ENCODE peak calls at places on chromosome 19, in four cellular contexts. X is SK-N-DZ, N is H54, F is LHCN-M2. Y is an unnamed sample.
A peak's percentile ranks its signal among the peaks of the same experiment; 100 is the strongest.

GRCh38 chr19:13099073-13099999 is 3.3 kb downstream of the LYL1 start:
- DNase-seq in F (no peak), N (no peak), X (no peak), Y (no peak)

GRCh38 chr19:15381864-15382263 is 2.3 kb upstream of the AKAP8 start:
- DNase-seq in X (no peak), N (no peak), F (no peak), Y (no peak)

GRCh38 chr19:45336696-45337251 is 3.8 kb upstream of the KLC3 start:
- DNase-seq in N (no peak), X (no peak), F (no peak), Y (no peak)

GRCh38 chr19:34241513-34242337 is 12.6 kb upstream of the GARRE1 start:
- DNase-seq in X (no peak), N (no peak), F (peak; percentile 34), Y (peak; percentile 37)

GRCh38 chr19:44814132-44814470 is 5.2 kb downstream of the BCAM start:
- DNase-seq in N (no peak), X (no peak), F (no peak), Y (no peak)

GRCh38 chr19:2491130-2491801 is 15.3 kb downstream of the GADD45B start:
- DNase-seq in X (no peak), F (peak; percentile 91), N (peak; percentile 98), Y (peak; percentile 46)

GRCh38 chr19:5196832-5197231 is 143.8 kb downstream of the PTPRS start:
- DNase-seq in X (no peak), N (no peak), F (no peak), Y (no peak)

GRCh38 chr19:28324275-28325060 is 888.5 kb downstream of the UQCRFS1 start:
- DNase-seq in X (no peak), F (no peak), N (no peak), Y (no peak)

GRCh38 chr19:37127999-37128820 is 44.3 kb downstream of the ZNF585A start:
- DNase-seq in N (no peak), F (no peak), X (no peak), Y (no peak)

GRCh38 chr19:49436381-49437017 is 4.8 kb downstream of the SLC17A7 start:
- DNase-seq in X (no peak), N (no peak), F (no peak), Y (peak; percentile 81)

GRCh38 chr19:53730391-53730790 is 93.7 kb downstream of the NLRP12 start:
- DNase-seq in F (no peak), X (no peak), N (no peak), Y (no peak)

GRCh38 chr19:3358919-3359849 is 7.2 kb upstream of the NFIC start:
- DNase-seq in N (peak; percentile 83), X (no peak), F (no peak), Y (peak; percentile 56)

GRCh38 chr19:45478454-45479238 is 10.8 kb downstream of the FOSB start:
- DNase-seq in X (peak; percentile 92), N (no peak), F (peak; percentile 93), Y (peak; percentile 88)

GRCh38 chr19:11047856-11048255 is 41.4 kb upstream of the LDLR start:
- DNase-seq in X (no peak), F (peak; percentile 28), N (no peak), Y (no peak)

GRCh38 chr19:1106841-1107654 is 3.3 kb downstream of the GPX4 start:
- DNase-seq in F (no peak), N (peak; percentile 72), X (no peak), Y (no peak)

GRCh38 chr19:2150794-2151338 is 500 bp downstream of the AP3D1 start:
- DNase-seq in F (no peak), N (no peak), X (no peak), Y (no peak)

GRCh38 chr19:45005787-45006186 is 4.5 kb downstream of the RELB start:
- DNase-seq in N (no peak), F (no peak), X (no peak), Y (no peak)

GRCh38 chr19:51107406-51108065 is 673 bp downstream of the CTU1 start:
- DNase-seq in X (no peak), F (peak; percentile 17), N (no peak), Y (no peak)

GRCh38 chr19:4744451-4745170 is 21.0 kb upstream of the DPP9 start:
- DNase-seq in N (peak; percentile 77), X (no peak), F (peak; percentile 91), Y (no peak)

GRCh38 chr19:15378529-15379082 is 981 bp downstream of the AKAP8 start:
- DNase-seq in F (peak; percentile 58), X (peak; percentile 17), N (peak; percentile 62), Y (peak; percentile 40)

GRCh38 chr19:14550201-14550754 is 20.9 kb downstream of the TECR start:
- DNase-seq in X (no peak), N (no peak), F (no peak), Y (peak; percentile 45)

GRCh38 chr19:38711726-38712153 is 32.5 kb downstream of the CAPN12 start:
- DNase-seq in F (peak; percentile 97), X (no peak), N (peak; percentile 96), Y (no peak)

GRCh38 chr19:18843960-18844359 is 12.2 kb downstream of the UPF1 start:
- DNase-seq in X (no peak), N (no peak), F (no peak), Y (no peak)

GRCh38 chr19:34482380-34483250 is 1.1 kb downstream of the WTIP start:
- DNase-seq in N (no peak), F (peak; percentile 43), X (no peak), Y (no peak)